ENCODE peak calls at places on chromosomes 4 and X, in four cellular contexts. U is stimulated activated CD4-positive, alpha-beta T cell treated with anti-CD3 and anti-CD28 coated beads, Interleukin-4, amount 100 ng/mL, for 4 hours; V is astrocyte; L is type B pancreatic cell. Q is an unnamed sample.

GRCh38 chr4:5784960-5785611 is 74.1 kb downstream of the EVC start:
- DNase-seq in U (no peak), V (no peak), L (peak; percentile 22), Q (no peak)

GRCh38 chr4:158208931-158209640 is 1.2 kb upstream of the TMEM144 start:
- DNase-seq in U (no peak), V (no peak), L (no peak), Q (no peak)

GRCh38 chrX:7146026-7146702 is 1.3 kb upstream of the STS start:
- DNase-seq in U (no peak), V (no peak), L (no peak), Q (no peak)

GRCh38 chr4:13876151-13876550 is 248.6 kb upstream of the BOD1L1 start:
- DNase-seq in U (no peak), V (no peak), L (no peak), Q (no peak)

GRCh38 chrX:47145408-47146120 is 543 bp downstream of the RBM10 start:
- DNase-seq in U (no peak), V (no peak), L (no peak), Q (no peak)

GRCh38 chr4:52989865-52990264 is 127.7 kb downstream of the RASL11B start:
- DNase-seq in U (no peak), V (no peak), L (no peak), Q (no peak)

GRCh38 chrX:45758319-45758718 is 557.6 kb upstream of the DIPK2B start:
- DNase-seq in U (peak; percentile 23), V (peak; percentile 95), L (no peak), Q (no peak)

GRCh38 chrX:28189011-28189410 is 207.8 kb upstream of the DCAF8L1 start:
- DNase-seq in U (no peak), V (peak; percentile 86), L (no peak), Q (no peak)

GRCh38 chr4:2290974-2291704 is 29.2 kb upstream of the MXD4 start:
- DNase-seq in U (peak; percentile 25), V (no peak), L (peak; percentile 66), Q (no peak)

GRCh38 chrX:65488496-65488895 is 46.1 kb downstream of the LAS1L start:
- DNase-seq in U (no peak), V (no peak), L (no peak), Q (no peak)

GRCh38 chr4:65668201-65669007 is 1.9 kb downstream of the EPHA5 start:
- DNase-seq in U (no peak), V (peak; percentile 63), L (no peak), Q (no peak)

GRCh38 chrX:30572004-30572403 is 5.6 kb downstream of the TASL start:
- DNase-seq in U (no peak), V (no peak), L (no peak), Q (no peak)

GRCh38 chr4:1533501-1534064 is 127.3 kb upstream of the NKX1-1 start:
- DNase-seq in U (no peak), V (no peak), L (no peak), Q (no peak)

GRCh38 chrX:81259008-81259713 is 57.3 kb downstream of the SH3BGRL start:
- DNase-seq in U (no peak), V (peak; percentile 59), L (no peak), Q (no peak)

GRCh38 chrX:69616520-69617203 is 749 bp downstream of the EDA start:
- DNase-seq in U (peak; percentile 0), V (no peak), L (no peak), Q (no peak)

GRCh38 chr4:110629780-110630500 is 7.1 kb upstream of the PITX2 start:
- DNase-seq in U (no peak), V (no peak), L (no peak), Q (no peak)

GRCh38 chr4:17599826-17600225 is 14.6 kb upstream of the MED28 start:
- DNase-seq in U (no peak), V (no peak), L (no peak), Q (no peak)

GRCh38 chr4:5722328-5722727 is 11.3 kb downstream of the EVC start:
- DNase-seq in U (no peak), V (peak; percentile 38), L (no peak), Q (no peak)